ENCODE peak calls at places on chromosome 5, in seven cellular contexts. One of them, this sample, is unnamed.

GRCh38 chr5:37533851-37534250 is 154.7 kb downstream of the WDR70 start:
- DNase-seq in epithelial cell of esophagus: peak
- DNase-seq in skeletal muscle cell: no peak
- DNase-seq in left lobe of liver: no peak
- DNase-seq in hepatic stellate cell: no peak
- DNase-seq in T-helper 2 cell: no peak
- DNase-seq in Jurkat, Clone E6-1: no peak
- DNase-seq in this sample: no peak

GRCh38 chr5:37900692-37901091 is 60.9 kb upstream of the GDNF start:
- DNase-seq in epithelial cell of esophagus: peak
- DNase-seq in skeletal muscle cell: peak
- DNase-seq in left lobe of liver: peak
- DNase-seq in hepatic stellate cell: peak
- DNase-seq in T-helper 2 cell: no peak
- DNase-seq in Jurkat, Clone E6-1: no peak
- DNase-seq in this sample: peak

GRCh38 chr5:45578270-45578669 is 117.9 kb downstream of the HCN1 start:
- DNase-seq in epithelial cell of esophagus: no peak
- DNase-seq in skeletal muscle cell: no peak
- DNase-seq in left lobe of liver: no peak
- DNase-seq in hepatic stellate cell: no peak
- DNase-seq in T-helper 2 cell: no peak
- DNase-seq in Jurkat, Clone E6-1: no peak
- DNase-seq in this sample: no peak

GRCh38 chr5:163649522-163649921 is 144.1 kb downstream of the MAT2B start:
- DNase-seq in epithelial cell of esophagus: peak
- DNase-seq in skeletal muscle cell: peak
- DNase-seq in left lobe of liver: no peak
- DNase-seq in hepatic stellate cell: no peak
- DNase-seq in T-helper 2 cell: no peak
- DNase-seq in Jurkat, Clone E6-1: no peak
- DNase-seq in this sample: peak

GRCh38 chr5:31707294-31707693 is 68.4 kb downstream of the PDZD2 start:
- DNase-seq in epithelial cell of esophagus: peak
- DNase-seq in skeletal muscle cell: no peak
- DNase-seq in left lobe of liver: no peak
- DNase-seq in hepatic stellate cell: no peak
- DNase-seq in T-helper 2 cell: no peak
- DNase-seq in Jurkat, Clone E6-1: no peak
- DNase-seq in this sample: no peak

GRCh38 chr5:72561407-72561972 is 54.3 kb upstream of the ZNF366 start:
- DNase-seq in epithelial cell of esophagus: peak
- DNase-seq in skeletal muscle cell: no peak
- DNase-seq in left lobe of liver: no peak
- DNase-seq in hepatic stellate cell: no peak
- DNase-seq in T-helper 2 cell: no peak
- DNase-seq in Jurkat, Clone E6-1: no peak
- DNase-seq in this sample: no peak

GRCh38 chr5:172415615-172416275 is 38.6 kb downstream of the SH3PXD2B start:
- DNase-seq in epithelial cell of esophagus: no peak
- DNase-seq in skeletal muscle cell: no peak
- DNase-seq in left lobe of liver: no peak
- DNase-seq in hepatic stellate cell: no peak
- DNase-seq in T-helper 2 cell: no peak
- DNase-seq in Jurkat, Clone E6-1: no peak
- DNase-seq in this sample: no peak

GRCh38 chr5:148974638-148975330 is 88.1 kb downstream of the SH3TC2 start:
- DNase-seq in epithelial cell of esophagus: peak
- DNase-seq in skeletal muscle cell: no peak
- DNase-seq in left lobe of liver: no peak
- DNase-seq in hepatic stellate cell: no peak
- DNase-seq in T-helper 2 cell: no peak
- DNase-seq in Jurkat, Clone E6-1: no peak
- DNase-seq in this sample: no peak

GRCh38 chr5:76419597-76419996 is 16.5 kb downstream of the IQGAP2 start:
- DNase-seq in epithelial cell of esophagus: no peak
- DNase-seq in skeletal muscle cell: no peak
- DNase-seq in left lobe of liver: no peak
- DNase-seq in hepatic stellate cell: no peak
- DNase-seq in T-helper 2 cell: no peak
- DNase-seq in Jurkat, Clone E6-1: no peak
- DNase-seq in this sample: no peak

GRCh38 chr5:35160486-35161116 is 69.7 kb downstream of the PRLR start:
- DNase-seq in epithelial cell of esophagus: no peak
- DNase-seq in skeletal muscle cell: no peak
- DNase-seq in left lobe of liver: no peak
- DNase-seq in hepatic stellate cell: no peak
- DNase-seq in T-helper 2 cell: no peak
- DNase-seq in Jurkat, Clone E6-1: no peak
- DNase-seq in this sample: no peak

GRCh38 chr5:104998572-104998971 is 1436.0 kb upstream of the NUDT12 start:
- DNase-seq in epithelial cell of esophagus: no peak
- DNase-seq in skeletal muscle cell: no peak
- DNase-seq in left lobe of liver: no peak
- DNase-seq in hepatic stellate cell: no peak
- DNase-seq in T-helper 2 cell: no peak
- DNase-seq in Jurkat, Clone E6-1: no peak
- DNase-seq in this sample: no peak

GRCh38 chr5:55222819-55223124 is 4.3 kb downstream of the MCIDAS start:
- DNase-seq in epithelial cell of esophagus: no peak
- DNase-seq in skeletal muscle cell: no peak
- DNase-seq in left lobe of liver: no peak
- DNase-seq in hepatic stellate cell: no peak
- DNase-seq in T-helper 2 cell: no peak
- DNase-seq in Jurkat, Clone E6-1: peak
- DNase-seq in this sample: no peak

GRCh38 chr5:107670028-107670926 is 460 bp downstream of the EFNA5 start:
- DNase-seq in epithelial cell of esophagus: peak
- DNase-seq in skeletal muscle cell: no peak
- DNase-seq in left lobe of liver: no peak
- DNase-seq in hepatic stellate cell: peak
- DNase-seq in T-helper 2 cell: no peak
- DNase-seq in Jurkat, Clone E6-1: no peak
- DNase-seq in this sample: no peak

GRCh38 chr5:150323092-150323491 is 20.4 kb upstream of the ARSI start:
- DNase-seq in epithelial cell of esophagus: no peak
- DNase-seq in skeletal muscle cell: no peak
- DNase-seq in left lobe of liver: no peak
- DNase-seq in hepatic stellate cell: no peak
- DNase-seq in T-helper 2 cell: no peak
- DNase-seq in Jurkat, Clone E6-1: no peak
- DNase-seq in this sample: peak

GRCh38 chr5:72476265-72476664 is 30.9 kb downstream of the ZNF366 start:
- DNase-seq in epithelial cell of esophagus: no peak
- DNase-seq in skeletal muscle cell: no peak
- DNase-seq in left lobe of liver: no peak
- DNase-seq in hepatic stellate cell: no peak
- DNase-seq in T-helper 2 cell: no peak
- DNase-seq in Jurkat, Clone E6-1: no peak
- DNase-seq in this sample: no peak

GRCh38 chr5:746258-746761 is 38.2 kb downstream of the ZDHHC11B start:
- DNase-seq in epithelial cell of esophagus: no peak
- DNase-seq in skeletal muscle cell: no peak
- DNase-seq in left lobe of liver: no peak
- DNase-seq in hepatic stellate cell: no peak
- DNase-seq in T-helper 2 cell: no peak
- DNase-seq in Jurkat, Clone E6-1: no peak
- DNase-seq in this sample: no peak

GRCh38 chr5:150137997-150138396 is 17.6 kb downstream of the PDGFRB start:
- DNase-seq in epithelial cell of esophagus: no peak
- DNase-seq in skeletal muscle cell: peak
- DNase-seq in left lobe of liver: peak
- DNase-seq in hepatic stellate cell: no peak
- DNase-seq in T-helper 2 cell: no peak
- DNase-seq in Jurkat, Clone E6-1: no peak
- DNase-seq in this sample: peak

GRCh38 chr5:116482394-116482793 is 92.2 kb downstream of the SEMA6A start:
- DNase-seq in epithelial cell of esophagus: peak
- DNase-seq in skeletal muscle cell: peak
- DNase-seq in left lobe of liver: no peak
- DNase-seq in hepatic stellate cell: no peak
- DNase-seq in T-helper 2 cell: no peak
- DNase-seq in Jurkat, Clone E6-1: no peak
- DNase-seq in this sample: no peak

GRCh38 chr5:43412151-43412550 is at the start of gene CCL28:
- DNase-seq in epithelial cell of esophagus: no peak
- DNase-seq in skeletal muscle cell: no peak
- DNase-seq in left lobe of liver: no peak
- DNase-seq in hepatic stellate cell: no peak
- DNase-seq in T-helper 2 cell: no peak
- DNase-seq in Jurkat, Clone E6-1: no peak
- DNase-seq in this sample: no peak

GRCh38 chr5:20000416-20000815 is 12.4 kb upstream of the CDH18 start:
- DNase-seq in epithelial cell of esophagus: no peak
- DNase-seq in skeletal muscle cell: no peak
- DNase-seq in left lobe of liver: no peak
- DNase-seq in hepatic stellate cell: no peak
- DNase-seq in T-helper 2 cell: no peak
- DNase-seq in Jurkat, Clone E6-1: no peak
- DNase-seq in this sample: no peak

GRCh38 chr5:107713228-107713627 is 42.5 kb upstream of the EFNA5 start:
- DNase-seq in epithelial cell of esophagus: no peak
- DNase-seq in skeletal muscle cell: no peak
- DNase-seq in left lobe of liver: no peak
- DNase-seq in hepatic stellate cell: no peak
- DNase-seq in T-helper 2 cell: no peak
- DNase-seq in Jurkat, Clone E6-1: no peak
- DNase-seq in this sample: no peak

GRCh38 chr5:93581738-93582414 is 857 bp upstream of the NR2F1-AS1 start:
- DNase-seq in epithelial cell of esophagus: peak
- DNase-seq in skeletal muscle cell: peak
- DNase-seq in left lobe of liver: no peak
- DNase-seq in hepatic stellate cell: no peak
- DNase-seq in T-helper 2 cell: no peak
- DNase-seq in Jurkat, Clone E6-1: no peak
- DNase-seq in this sample: peak

GRCh38 chr5:102911973-102912372 is 156.9 kb downstream of the PAM start:
- DNase-seq in epithelial cell of esophagus: peak
- DNase-seq in skeletal muscle cell: peak
- DNase-seq in left lobe of liver: no peak
- DNase-seq in hepatic stellate cell: peak
- DNase-seq in T-helper 2 cell: no peak
- DNase-seq in Jurkat, Clone E6-1: no peak
- DNase-seq in this sample: no peak

GRCh38 chr5:109063223-109063622 is 315.5 kb downstream of the FER start:
- DNase-seq in epithelial cell of esophagus: no peak
- DNase-seq in skeletal muscle cell: no peak
- DNase-seq in left lobe of liver: no peak
- DNase-seq in hepatic stellate cell: no peak
- DNase-seq in T-helper 2 cell: no peak
- DNase-seq in Jurkat, Clone E6-1: no peak
- DNase-seq in this sample: no peak

GRCh38 chr5:150763023-150763793 is 4.4 kb upstream of the DCTN4 start:
- DNase-seq in epithelial cell of esophagus: peak
- DNase-seq in skeletal muscle cell: peak
- DNase-seq in left lobe of liver: peak
- DNase-seq in hepatic stellate cell: no peak
- DNase-seq in T-helper 2 cell: no peak
- DNase-seq in Jurkat, Clone E6-1: no peak
- DNase-seq in this sample: peak

GRCh38 chr5:165497707-165498106 is 1992.3 kb downstream of the MAT2B start:
- DNase-seq in epithelial cell of esophagus: peak
- DNase-seq in skeletal muscle cell: no peak
- DNase-seq in left lobe of liver: no peak
- DNase-seq in hepatic stellate cell: no peak
- DNase-seq in T-helper 2 cell: no peak
- DNase-seq in Jurkat, Clone E6-1: peak
- DNase-seq in this sample: no peak

GRCh38 chr5:36073595-36074216 is 7.0 kb upstream of the UGT3A2 start:
- DNase-seq in epithelial cell of esophagus: peak
- DNase-seq in skeletal muscle cell: no peak
- DNase-seq in left lobe of liver: no peak
- DNase-seq in hepatic stellate cell: no peak
- DNase-seq in T-helper 2 cell: no peak
- DNase-seq in Jurkat, Clone E6-1: peak
- DNase-seq in this sample: peak

GRCh38 chr5:109695005-109695926 is 5.5 kb downstream of the MAN2A1 start:
- DNase-seq in epithelial cell of esophagus: no peak
- DNase-seq in skeletal muscle cell: no peak
- DNase-seq in left lobe of liver: no peak
- DNase-seq in hepatic stellate cell: no peak
- DNase-seq in T-helper 2 cell: no peak
- DNase-seq in Jurkat, Clone E6-1: no peak
- DNase-seq in this sample: no peak

GRCh38 chr5:134227786-134228185 is 1.9 kb upstream of the PPP2CA start:
- DNase-seq in epithelial cell of esophagus: no peak
- DNase-seq in skeletal muscle cell: no peak
- DNase-seq in left lobe of liver: no peak
- DNase-seq in hepatic stellate cell: no peak
- DNase-seq in T-helper 2 cell: no peak
- DNase-seq in Jurkat, Clone E6-1: no peak
- DNase-seq in this sample: peak

GRCh38 chr5:127960126-127960744 is 123.3 kb upstream of the SLC12A2 start:
- DNase-seq in epithelial cell of esophagus: no peak
- DNase-seq in skeletal muscle cell: no peak
- DNase-seq in left lobe of liver: no peak
- DNase-seq in hepatic stellate cell: no peak
- DNase-seq in T-helper 2 cell: no peak
- DNase-seq in Jurkat, Clone E6-1: peak
- DNase-seq in this sample: no peak

GRCh38 chr5:41925555-41925946 is 470 bp downstream of the FBXO4 start:
- DNase-seq in epithelial cell of esophagus: peak
- DNase-seq in skeletal muscle cell: no peak
- DNase-seq in left lobe of liver: peak
- DNase-seq in hepatic stellate cell: peak
- DNase-seq in T-helper 2 cell: no peak
- DNase-seq in Jurkat, Clone E6-1: no peak
- DNase-seq in this sample: peak

GRCh38 chr5:95731571-95732554 is 727 bp downstream of the RHOBTB3 start:
- DNase-seq in epithelial cell of esophagus: peak
- DNase-seq in skeletal muscle cell: no peak
- DNase-seq in left lobe of liver: peak
- DNase-seq in hepatic stellate cell: peak
- DNase-seq in T-helper 2 cell: peak
- DNase-seq in Jurkat, Clone E6-1: no peak
- DNase-seq in this sample: peak

GRCh38 chr5:126488362-126489065 is 65.3 kb downstream of the GRAMD2B start:
- DNase-seq in epithelial cell of esophagus: no peak
- DNase-seq in skeletal muscle cell: no peak
- DNase-seq in left lobe of liver: no peak
- DNase-seq in hepatic stellate cell: no peak
- DNase-seq in T-helper 2 cell: no peak
- DNase-seq in Jurkat, Clone E6-1: no peak
- DNase-seq in this sample: no peak

GRCh38 chr5:169580964-169581363 is 2.6 kb upstream of the SPDL1 start:
- DNase-seq in epithelial cell of esophagus: peak
- DNase-seq in skeletal muscle cell: no peak
- DNase-seq in left lobe of liver: no peak
- DNase-seq in hepatic stellate cell: no peak
- DNase-seq in T-helper 2 cell: no peak
- DNase-seq in Jurkat, Clone E6-1: no peak
- DNase-seq in this sample: no peak

GRCh38 chr5:125367702-125368101 is 621.3 kb upstream of the ZNF608 start:
- DNase-seq in epithelial cell of esophagus: no peak
- DNase-seq in skeletal muscle cell: no peak
- DNase-seq in left lobe of liver: no peak
- DNase-seq in hepatic stellate cell: no peak
- DNase-seq in T-helper 2 cell: no peak
- DNase-seq in Jurkat, Clone E6-1: no peak
- DNase-seq in this sample: no peak

GRCh38 chr5:83149671-83150070 is 72.3 kb downstream of the XRCC4 start:
- DNase-seq in epithelial cell of esophagus: no peak
- DNase-seq in skeletal muscle cell: peak
- DNase-seq in left lobe of liver: no peak
- DNase-seq in hepatic stellate cell: peak
- DNase-seq in T-helper 2 cell: no peak
- DNase-seq in Jurkat, Clone E6-1: no peak
- DNase-seq in this sample: no peak

GRCh38 chr5:143673676-143674468 is 138.1 kb upstream of the HMHB1 start:
- DNase-seq in epithelial cell of esophagus: peak
- DNase-seq in skeletal muscle cell: no peak
- DNase-seq in left lobe of liver: no peak
- DNase-seq in hepatic stellate cell: no peak
- DNase-seq in T-helper 2 cell: no peak
- DNase-seq in Jurkat, Clone E6-1: no peak
- DNase-seq in this sample: peak

This sample was measured in HepG2.